ENCODE peak calls at places on chromosome 19, in seven cellular contexts. P, U, Z, J, M, V and I are unnamed samples.
A peak's percentile ranks its signal among the peaks of the same experiment; 100 is the strongest.

GRCh38 chr19:1027953-1028902 is 1.8 kb downstream of the CNN2 start:
- DNase-seq in P (peak; percentile 79), U (peak; percentile 95), Z (peak; percentile 47), J (peak; percentile 95), M (peak; percentile 77), V (no peak), I (peak; percentile 95)

GRCh38 chr19:11551603-11552235 is 7.3 kb downstream of the ELOF1 start:
- DNase-seq in P (no peak), U (no peak), Z (no peak), J (no peak), M (peak; percentile 73), V (no peak), I (peak; percentile 65)

GRCh38 chr19:20154636-20155035 is 12.4 kb upstream of the ZNF486 start:
- DNase-seq in P (no peak), U (no peak), Z (peak; percentile 94), J (no peak), M (no peak), V (no peak), I (no peak)

GRCh38 chr19:58055483-58055874 is 3.6 kb upstream of the ZNF135 start:
- DNase-seq in P (no peak), U (no peak), Z (no peak), J (no peak), M (no peak), V (no peak), I (no peak)

GRCh38 chr19:41933693-41934426 is 5.6 kb upstream of the ERFL start:
- DNase-seq in P (no peak), U (no peak), Z (no peak), J (no peak), M (no peak), V (no peak), I (no peak)

GRCh38 chr19:21697698-21698097 is 69.7 kb downstream of the ZNF100 start:
- DNase-seq in P (no peak), U (no peak), Z (peak; percentile 33), J (no peak), M (no peak), V (no peak), I (peak; percentile 3)

GRCh38 chr19:474126-475078 is 13.6 kb upstream of the SHC2 start:
- DNase-seq in P (no peak), U (no peak), Z (no peak), J (no peak), M (no peak), V (no peak), I (no peak)

GRCh38 chr19:40923934-40924391 is 41.9 kb upstream of the CYP2A7 start:
- DNase-seq in P (no peak), U (no peak), Z (no peak), J (no peak), M (no peak), V (no peak), I (peak; percentile 14)

GRCh38 chr19:41753936-41754529 is 1.3 kb upstream of the CEACAM6 start:
- DNase-seq in P (peak; percentile 6), U (peak; percentile 4), Z (peak; percentile 50), J (peak; percentile 6), M (peak; percentile 47), V (no peak), I (peak; percentile 32)

GRCh38 chr19:17873661-17874422 is 2.1 kb downstream of the SLC5A5 start:
- DNase-seq in P (peak; percentile 72), U (no peak), Z (peak; percentile 75), J (peak; percentile 30), M (peak; percentile 91), V (no peak), I (peak; percentile 84)

GRCh38 chr19:47188507-47189033 is 42.4 kb downstream of the BBC3 start:
- DNase-seq in P (no peak), U (no peak), Z (no peak), J (no peak), M (no peak), V (no peak), I (no peak)

GRCh38 chr19:47183579-47183978 is 47.4 kb downstream of the BBC3 start:
- DNase-seq in P (no peak), U (no peak), Z (no peak), J (no peak), M (no peak), V (no peak), I (no peak)

GRCh38 chr19:47187797-47188196 is 43.2 kb downstream of the BBC3 start:
- DNase-seq in P (no peak), U (no peak), Z (no peak), J (no peak), M (no peak), V (no peak), I (no peak)

GRCh38 chr19:47187023-47187655 is 43.9 kb downstream of the BBC3 start:
- DNase-seq in P (no peak), U (no peak), Z (no peak), J (no peak), M (no peak), V (no peak), I (no peak)

GRCh38 chr19:47186337-47187022 is 44.5 kb downstream of the BBC3 start:
- DNase-seq in P (no peak), U (no peak), Z (no peak), J (no peak), M (no peak), V (no peak), I (no peak)
- H3K18ac ChIP-seq in P (no peak overlapping the region), U (no peak overlapping the region), Z (peak overlapping the region; percentile 3), J (no peak overlapping the region), M (no peak overlapping the region), V (no peak overlapping the region), I (no peak overlapping the region)

GRCh38 chr19:7856277-7856581 is 18.0 kb downstream of the PRR36 start:
- DNase-seq in P (no peak), U (no peak), Z (no peak), J (no peak), M (no peak), V (no peak), I (no peak)
- H3K27me3 ChIP-seq in P (peaks cover 27% of the 10 kb centered on the region), U (no peaks in the 10 kb centered on the region), Z (no peaks in the 10 kb centered on the region), J (no peaks in the 10 kb centered on the region), M (no peaks in the 10 kb centered on the region), V (peaks cover 7% of the 10 kb centered on the region), I (no peaks in the 10 kb centered on the region)

DNA sequence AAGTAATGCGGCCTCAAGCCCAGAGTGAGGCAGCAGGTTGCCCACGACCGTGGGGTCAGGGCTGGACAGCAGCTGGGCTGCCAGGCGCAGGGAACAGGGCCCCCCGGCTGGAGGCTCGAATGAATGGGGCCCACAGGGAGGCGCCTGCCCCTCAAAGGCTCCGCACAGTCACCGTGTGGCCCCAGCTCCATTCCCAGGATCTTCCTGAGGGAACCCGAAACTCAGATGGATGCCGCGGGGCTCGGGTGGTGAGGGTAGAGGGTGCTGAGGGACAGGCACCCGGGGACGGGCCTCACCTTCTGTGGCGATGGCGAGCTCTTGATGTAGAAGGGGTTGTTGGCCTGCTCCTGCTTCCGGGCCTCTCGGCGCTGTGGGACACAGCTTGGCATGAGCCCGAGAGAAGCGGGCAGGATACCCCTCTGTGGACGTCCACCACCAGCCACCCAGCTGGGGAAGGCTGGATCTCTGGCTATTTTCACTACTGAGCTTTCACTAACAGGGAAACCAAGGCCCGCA is 19.3 kb downstream of the IZUMO4 start:
- DNase-seq in P (no peak), U (no peak), Z (no peak), J (no peak), M (no peak), V (no peak), I (no peak)
- H3K18ac ChIP-seq in P (no peak overlapping the region), U (no peak overlapping the region), Z (no peak overlapping the region), J (no peak overlapping the region), M (no peak overlapping the region), V (no peak overlapping the region), I (no peak overlapping the region)

GRCh38 chr19:6644796-6645195 is 25.2 kb downstream of the TNFSF14 start:
- DNase-seq in P (no peak), U (no peak), Z (no peak), J (no peak), M (no peak), V (no peak), I (no peak)
- H3K27me3 ChIP-seq in P (no peaks in the 10 kb centered on the region), U (no peaks in the 10 kb centered on the region), Z (no peaks in the 10 kb centered on the region), J (peaks cover 31% of the 10 kb centered on the region), M (no peaks in the 10 kb centered on the region), V (no peaks in the 10 kb centered on the region), I (no peaks in the 10 kb centered on the region)

GRCh38 chr19:51159656-51160055 is 17.6 kb downstream of the SIGLEC7 start:
- DNase-seq in P (no peak), U (no peak), Z (no peak), J (no peak), M (no peak), V (no peak), I (no peak)

GRCh38 chr19:51158474-51159129 is 16.5 kb downstream of the SIGLEC7 start:
- DNase-seq in P (peak; percentile 31), U (peak; percentile 7), Z (peak; percentile 39), J (peak; percentile 21), M (peak; percentile 80), V (peak; percentile 56), I (peak; percentile 81)

GRCh38 chr19:51161266-51161665 is 19.2 kb downstream of the SIGLEC7 start:
- DNase-seq in P (no peak), U (no peak), Z (no peak), J (no peak), M (no peak), V (no peak), I (no peak)

GRCh38 chr19:51156710-51157109 is 14.6 kb downstream of the SIGLEC7 start:
- DNase-seq in P (no peak), U (no peak), Z (no peak), J (no peak), M (no peak), V (no peak), I (peak; percentile 74)

DNA sequence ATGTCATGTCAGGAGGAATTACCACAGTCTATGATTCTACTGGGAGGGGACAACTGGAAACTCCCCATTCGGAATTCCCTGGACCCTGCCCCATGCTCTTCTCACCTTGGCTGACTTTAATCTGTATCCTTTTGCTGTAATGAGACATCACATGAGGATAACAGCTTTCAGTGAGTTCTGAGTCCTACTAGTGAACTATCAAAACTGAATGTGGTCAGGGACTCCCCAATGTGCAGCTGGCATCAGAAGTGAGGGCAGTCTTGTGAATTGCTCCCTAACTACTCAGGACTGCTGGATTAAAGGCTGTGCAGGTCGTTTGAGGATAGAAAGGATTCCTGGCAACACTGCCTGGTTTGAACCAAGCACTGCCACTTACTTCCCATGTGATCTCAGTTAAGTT is 15.2 kb downstream of the SIGLEC7 start:
- DNase-seq in P (no peak), U (no peak), Z (no peak), J (no peak), M (no peak), V (no peak), I (no peak)
- H3K18ac ChIP-seq in P (no peak overlapping the region), U (no peak overlapping the region), Z (no peak overlapping the region), J (no peak overlapping the region), M (no peak overlapping the region), V (no peak overlapping the region), I (no peak overlapping the region)

DNA sequence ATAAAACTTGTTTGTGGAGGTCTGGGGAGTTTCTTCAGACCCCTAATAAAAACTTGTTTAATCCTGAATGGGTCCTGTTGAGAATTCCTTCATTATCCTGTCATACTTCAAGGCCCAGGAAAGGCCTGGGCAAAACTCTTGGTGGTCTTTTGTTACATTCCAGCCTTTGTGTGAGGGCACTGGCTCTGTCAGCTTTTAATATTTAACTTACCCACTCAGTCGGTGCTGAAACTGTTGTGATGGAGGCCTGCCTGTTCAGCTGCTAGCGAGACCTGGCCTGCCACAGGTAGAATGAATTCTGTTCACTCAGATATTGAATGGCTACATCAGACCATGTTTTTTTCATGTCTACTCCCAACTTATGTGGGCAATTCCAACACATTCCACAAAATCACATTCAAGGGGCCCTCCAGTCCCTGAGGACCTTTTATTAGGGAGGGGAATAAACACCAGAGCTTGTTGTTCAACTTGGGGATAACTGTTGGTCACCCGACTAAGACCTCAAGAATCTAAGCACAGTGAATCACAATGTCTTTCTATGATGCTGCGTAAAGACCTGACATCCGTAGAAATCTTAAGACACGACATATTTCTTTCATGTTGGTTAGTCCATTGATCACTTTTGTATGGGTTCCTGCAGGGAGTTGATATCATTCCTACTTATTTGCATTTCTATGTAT is 12.5 kb downstream of the NLRP8 start:
- DNase-seq in P (no peak), U (no peak), Z (no peak), J (no peak), M (no peak), V (no peak), I (no peak)
- H3K27me3 ChIP-seq in P (no peaks in the 10 kb centered on the region), U (no peaks in the 10 kb centered on the region), Z (no peaks in the 10 kb centered on the region), J (no peaks in the 10 kb centered on the region), M (no peaks in the 10 kb centered on the region), V (no peaks in the 10 kb centered on the region), I (no peaks in the 10 kb centered on the region)